ENCODE peak calls at places on chromosome 5, in five cellular contexts. M is effector memory CD8-positive, alpha-beta T cell; C is stimulated activated CD8-positive, alpha-beta memory T cell treated with anti-CD3 and anti-CD28 coated beads, Interleukin-4, amount 100 ng/mL, for 1 hour; F is HTR-8/SVneo; Z is GM12865. K is an unnamed sample.

GRCh38 chr5:74567351-74567870 is 73.1 kb downstream of the ENC1 start:
- DNase-seq in Z (no peak), C (no peak), M (no peak), F (no peak), K (peak)

GRCh38 chr5:164518049-164518740 is 1012.8 kb downstream of the MAT2B start:
- DNase-seq in C (no peak), F (no peak), M (no peak), Z (no peak), K (no peak)

GRCh38 chr5:170000155-170000554 is 19.9 kb upstream of the INSYN2B start:
- DNase-seq in M (no peak), F (no peak), C (no peak), Z (no peak), K (no peak)

GRCh38 chr5:179866241-179867078 is 7.8 kb upstream of the MRNIP start:
- DNase-seq in M (no peak), Z (peak), C (no peak), F (no peak), K (peak)

GRCh38 chr5:181173420-181174342 is 26.3 kb downstream of the OR2V2 start:
- DNase-seq in F (no peak), M (peak), C (no peak), Z (peak), K (no peak)

GRCh38 chr5:33968133-33969005 is 16.1 kb downstream of the SLC45A2 start:
- DNase-seq in M (no peak), Z (no peak), F (no peak), C (no peak), K (no peak)

GRCh38 chr5:445591-445990 is 2.6 kb downstream of the EXOC3 start:
- DNase-seq in F (no peak), C (no peak), Z (no peak), M (no peak), K (no peak)

GRCh38 chr5:132069994-132070393 is 3.6 kb upstream of the CSF2 start:
- DNase-seq in C (no peak), Z (no peak), M (no peak), F (no peak), K (no peak)

GRCh38 chr5:53041071-53041692 is 52.0 kb downstream of the ITGA2 start:
- DNase-seq in Z (peak), F (no peak), M (no peak), C (no peak), K (no peak)

GRCh38 chr5:104146652-104147051 is 584.1 kb upstream of the NUDT12 start:
- DNase-seq in M (no peak), C (no peak), Z (no peak), F (no peak), K (peak)

GRCh38 chr5:37310360-37310759 is 60.5 kb downstream of the NUP155 start:
- DNase-seq in Z (no peak), C (no peak), F (no peak), M (no peak), K (no peak)

GRCh38 chr5:37275521-37275920 is 26.3 kb upstream of the CPLANE1 start:
- DNase-seq in Z (no peak), C (no peak), M (no peak), F (no peak), K (no peak)

GRCh38 chr5:16744164-16744880 is 127.5 kb upstream of the RETREG1 start:
- DNase-seq in F (no peak), M (no peak), C (no peak), Z (peak), K (peak)

GRCh38 chr5:40572947-40573346 is 106.8 kb upstream of the PTGER4 start:
- DNase-seq in C (no peak), F (no peak), Z (no peak), M (no peak), K (no peak)

GRCh38 chr5:101783241-101784095 is 512.6 kb downstream of the SLCO4C1 start:
- DNase-seq in C (no peak), M (no peak), F (no peak), Z (no peak), K (peak)

K was measured in DMS53.